ENCODE peak calls at places on chromosomes 6 and 20, in eight cellular contexts. One of them, this sample, is unnamed.

GRCh38 chr6:64012351-64013060 is 376.9 kb downstream of the PHF3 start:
- DNase-seq in astrocyte of the spinal cord: peak
- DNase-seq in upper lobe of right lung: no peak
- DNase-seq in cardiac fibroblast: peak
- DNase-seq in lower leg skin: no peak
- DNase-seq in HCT116: no peak
- DNase-seq in lower lobe of right lung: no peak
- DNase-seq in uterus: no peak
- DNase-seq in this sample: no peak

GRCh38 chr20:37383229-37383989 is 37.5 kb downstream of the SRC start:
- DNase-seq in astrocyte of the spinal cord: peak
- DNase-seq in upper lobe of right lung: peak
- DNase-seq in cardiac fibroblast: peak
- DNase-seq in lower leg skin: no peak
- DNase-seq in HCT116: peak
- DNase-seq in lower lobe of right lung: no peak
- DNase-seq in uterus: peak
- DNase-seq in this sample: peak

GRCh38 chr20:63945921-63946920 is 10.0 kb downstream of the UCKL1 start:
- DNase-seq in astrocyte of the spinal cord: no peak
- DNase-seq in upper lobe of right lung: no peak
- DNase-seq in cardiac fibroblast: no peak
- DNase-seq in lower leg skin: no peak
- DNase-seq in HCT116: no peak
- DNase-seq in lower lobe of right lung: no peak
- DNase-seq in uterus: no peak
- DNase-seq in this sample: no peak

GRCh38 chr20:57663241-57663640 is 43.0 kb upstream of the ZBP1 start:
- DNase-seq in astrocyte of the spinal cord: no peak
- DNase-seq in upper lobe of right lung: peak
- DNase-seq in cardiac fibroblast: no peak
- DNase-seq in lower leg skin: peak
- DNase-seq in HCT116: no peak
- DNase-seq in lower lobe of right lung: peak
- DNase-seq in uterus: peak
- DNase-seq in this sample: no peak

GRCh38 chr6:53862517-53863457 is 68.0 kb downstream of the LRRC1 start:
- DNase-seq in astrocyte of the spinal cord: peak
- DNase-seq in upper lobe of right lung: no peak
- DNase-seq in cardiac fibroblast: peak
- DNase-seq in lower leg skin: no peak
- DNase-seq in HCT116: no peak
- DNase-seq in lower lobe of right lung: no peak
- DNase-seq in uterus: no peak
- DNase-seq in this sample: no peak

GRCh38 chr20:16942702-16943101 is 194.5 kb downstream of the OTOR start:
- DNase-seq in astrocyte of the spinal cord: no peak
- DNase-seq in upper lobe of right lung: no peak
- DNase-seq in cardiac fibroblast: no peak
- DNase-seq in lower leg skin: no peak
- DNase-seq in HCT116: no peak
- DNase-seq in lower lobe of right lung: no peak
- DNase-seq in uterus: no peak
- DNase-seq in this sample: no peak

GRCh38 chr20:25540273-25540672 is 45.1 kb downstream of the NINL start:
- DNase-seq in astrocyte of the spinal cord: peak
- DNase-seq in upper lobe of right lung: no peak
- DNase-seq in cardiac fibroblast: peak
- DNase-seq in lower leg skin: peak
- DNase-seq in HCT116: peak
- DNase-seq in lower lobe of right lung: no peak
- DNase-seq in uterus: no peak
- DNase-seq in this sample: no peak

GRCh38 chr6:42418739-42419138 is 33.0 kb downstream of the TRERF1 start:
- DNase-seq in astrocyte of the spinal cord: no peak
- DNase-seq in upper lobe of right lung: no peak
- DNase-seq in cardiac fibroblast: no peak
- DNase-seq in lower leg skin: no peak
- DNase-seq in HCT116: no peak
- DNase-seq in lower lobe of right lung: no peak
- DNase-seq in uterus: no peak
- DNase-seq in this sample: no peak

GRCh38 chr20:58656825-58657224 is 5.7 kb downstream of the STX16 start:
- DNase-seq in astrocyte of the spinal cord: no peak
- DNase-seq in upper lobe of right lung: no peak
- DNase-seq in cardiac fibroblast: no peak
- DNase-seq in lower leg skin: no peak
- DNase-seq in HCT116: no peak
- DNase-seq in lower lobe of right lung: no peak
- DNase-seq in uterus: no peak
- DNase-seq in this sample: no peak

GRCh38 chr20:29742699-29743100 is 1514.8 kb upstream of the DEFB115 start:
- DNase-seq in astrocyte of the spinal cord: no peak
- DNase-seq in upper lobe of right lung: peak
- DNase-seq in cardiac fibroblast: no peak
- DNase-seq in lower leg skin: no peak
- DNase-seq in HCT116: no peak
- DNase-seq in lower lobe of right lung: no peak
- DNase-seq in uterus: no peak
- DNase-seq in this sample: no peak

GRCh38 chr6:33175436-33176069 is 16.7 kb downstream of the COL11A2 start:
- DNase-seq in astrocyte of the spinal cord: no peak
- DNase-seq in upper lobe of right lung: peak
- DNase-seq in cardiac fibroblast: no peak
- DNase-seq in lower leg skin: no peak
- DNase-seq in HCT116: no peak
- DNase-seq in lower lobe of right lung: no peak
- DNase-seq in uterus: no peak
- DNase-seq in this sample: no peak

GRCh38 chr6:42520786-42521607 is 42.8 kb upstream of the UBR2 start:
- DNase-seq in astrocyte of the spinal cord: peak
- DNase-seq in upper lobe of right lung: no peak
- DNase-seq in cardiac fibroblast: peak
- DNase-seq in lower leg skin: no peak
- DNase-seq in HCT116: peak
- DNase-seq in lower lobe of right lung: no peak
- DNase-seq in uterus: no peak
- DNase-seq in this sample: no peak

GRCh38 chr20:8156603-8157079 is 24.6 kb downstream of the PLCB1 start:
- DNase-seq in astrocyte of the spinal cord: peak
- DNase-seq in upper lobe of right lung: no peak
- DNase-seq in cardiac fibroblast: peak
- DNase-seq in lower leg skin: no peak
- DNase-seq in HCT116: peak
- DNase-seq in lower lobe of right lung: no peak
- DNase-seq in uterus: no peak
- DNase-seq in this sample: no peak

GRCh38 chr6:112298816-112299281 is 44.5 kb upstream of the LAMA4 start:
- DNase-seq in astrocyte of the spinal cord: peak
- DNase-seq in upper lobe of right lung: no peak
- DNase-seq in cardiac fibroblast: peak
- DNase-seq in lower leg skin: no peak
- DNase-seq in HCT116: peak
- DNase-seq in lower lobe of right lung: no peak
- DNase-seq in uterus: no peak
- DNase-seq in this sample: peak

GRCh38 chr6:89067796-89068195 is 12.8 kb upstream of the PNRC1 start:
- DNase-seq in astrocyte of the spinal cord: no peak
- DNase-seq in upper lobe of right lung: no peak
- DNase-seq in cardiac fibroblast: no peak
- DNase-seq in lower leg skin: no peak
- DNase-seq in HCT116: no peak
- DNase-seq in lower lobe of right lung: no peak
- DNase-seq in uterus: no peak
- DNase-seq in this sample: no peak

GRCh38 chr20:48038703-48039102 is 253.4 kb upstream of the SULF2 start:
- DNase-seq in astrocyte of the spinal cord: no peak
- DNase-seq in upper lobe of right lung: no peak
- DNase-seq in cardiac fibroblast: no peak
- DNase-seq in lower leg skin: no peak
- DNase-seq in HCT116: no peak
- DNase-seq in lower lobe of right lung: no peak
- DNase-seq in uterus: no peak
- DNase-seq in this sample: no peak

DNA sequence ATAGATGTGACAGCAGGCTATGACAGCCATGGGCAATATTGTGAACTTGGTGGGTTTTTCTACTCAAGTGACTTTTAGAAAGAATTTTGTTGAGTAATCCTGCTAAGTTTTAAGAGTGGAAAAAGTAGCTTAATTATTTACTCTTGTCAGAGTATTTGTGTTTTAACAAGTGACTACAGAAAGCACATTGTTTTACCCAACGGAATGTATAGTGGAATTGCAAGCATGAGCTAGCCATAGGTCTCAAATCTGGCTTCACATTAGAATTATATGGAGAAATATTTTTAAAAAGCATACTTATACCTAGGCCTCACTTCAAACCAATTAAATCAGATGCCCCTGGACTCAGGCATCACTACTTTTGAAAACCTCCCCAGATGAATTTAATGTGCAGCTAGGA is 35.5 kb upstream of the GOPC start:
- DNase-seq in astrocyte of the spinal cord: no peak
- DNase-seq in upper lobe of right lung: no peak
- DNase-seq in cardiac fibroblast: no peak
- DNase-seq in lower leg skin: no peak
- DNase-seq in HCT116: no peak
- DNase-seq in lower lobe of right lung: no peak
- DNase-seq in uterus: no peak
- DNase-seq in this sample: no peak
- TF ChIP-seq CTCF in astrocyte of the spinal cord: no peak
- TF ChIP-seq CTCF in upper lobe of right lung: no peak
- TF ChIP-seq CTCF in cardiac fibroblast: no peak
- TF ChIP-seq CTCF in lower leg skin: no peak
- TF ChIP-seq CTCF in HCT116: no peak
- TF ChIP-seq CTCF in lower lobe of right lung: no peak
- TF ChIP-seq CTCF in uterus: no peak
- TF ChIP-seq CTCF in this sample: no peak

DNA sequence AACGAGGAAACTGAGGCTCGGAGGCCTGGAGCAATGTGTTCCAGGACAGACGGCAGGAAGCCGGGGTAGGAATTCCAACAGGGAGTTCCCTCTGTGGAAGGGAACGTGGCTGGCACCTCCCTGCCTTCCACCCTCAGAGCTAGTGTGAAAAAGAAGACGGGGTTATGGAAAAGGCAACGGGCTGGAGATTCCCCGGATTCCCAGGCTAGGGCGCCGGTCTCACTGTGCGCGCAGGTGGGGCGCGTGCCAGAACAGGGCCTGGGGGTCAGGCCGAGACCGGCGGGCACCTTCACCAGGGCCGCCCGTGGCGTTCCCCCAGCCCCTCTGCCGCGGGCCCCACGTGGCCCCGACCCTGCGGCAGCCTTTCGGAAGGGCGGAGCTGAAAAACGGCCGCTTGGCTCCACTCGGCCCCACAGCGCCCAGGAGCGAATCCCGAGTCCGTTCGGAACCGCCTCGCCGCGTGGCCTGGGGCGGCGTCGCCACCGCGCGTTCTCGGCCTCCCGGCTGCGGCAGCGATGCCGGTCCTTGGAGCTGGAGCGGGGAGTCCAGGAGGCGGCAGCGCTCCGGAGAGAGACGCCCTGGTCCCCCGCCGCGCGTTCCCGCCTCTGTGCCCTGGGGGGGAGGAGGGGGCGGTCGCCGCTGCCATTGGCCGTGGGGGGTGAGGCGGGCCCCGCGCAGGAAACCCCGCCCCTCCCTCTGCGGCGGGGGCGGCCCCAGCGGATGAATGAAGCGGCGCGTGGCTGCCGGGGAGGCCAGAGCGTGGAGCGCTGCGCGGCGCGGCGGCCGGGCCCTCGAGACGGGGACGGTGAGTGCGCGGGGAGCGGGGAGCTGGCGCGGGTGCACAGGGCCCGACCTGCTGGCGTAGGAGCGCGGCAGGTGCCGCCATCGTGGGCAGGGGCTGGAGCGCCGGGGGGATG is at the start of gene SLCO4A1:
- DNase-seq in astrocyte of the spinal cord: peak
- DNase-seq in upper lobe of right lung: peak
- DNase-seq in cardiac fibroblast: peak
- DNase-seq in lower leg skin: peak
- DNase-seq in HCT116: peak
- DNase-seq in lower lobe of right lung: peak
- DNase-seq in uterus: peak
- DNase-seq in this sample: no peak
- H3K4me3 ChIP-seq in astrocyte of the spinal cord: peak
- H3K4me3 ChIP-seq in upper lobe of right lung: peak
- H3K4me3 ChIP-seq in cardiac fibroblast: peak
- H3K4me3 ChIP-seq in lower leg skin: peak
- H3K4me3 ChIP-seq in HCT116: peak
- H3K4me3 ChIP-seq in lower lobe of right lung: peak
- H3K4me3 ChIP-seq in uterus: peak
- H3K4me3 ChIP-seq in this sample: peak

GRCh38 chr6:140784573-140784972 is 1348.2 kb upstream of the GJE1 start:
- DNase-seq in astrocyte of the spinal cord: no peak
- DNase-seq in upper lobe of right lung: no peak
- DNase-seq in cardiac fibroblast: peak
- DNase-seq in lower leg skin: no peak
- DNase-seq in HCT116: no peak
- DNase-seq in lower lobe of right lung: no peak
- DNase-seq in uterus: no peak
- DNase-seq in this sample: no peak

GRCh38 chr6:140794544-140794943 is 1338.2 kb upstream of the GJE1 start:
- DNase-seq in astrocyte of the spinal cord: no peak
- DNase-seq in upper lobe of right lung: no peak
- DNase-seq in cardiac fibroblast: no peak
- DNase-seq in lower leg skin: no peak
- DNase-seq in HCT116: no peak
- DNase-seq in lower lobe of right lung: no peak
- DNase-seq in uterus: no peak
- DNase-seq in this sample: no peak

GRCh38 chr6:140790109-140790508 is 1342.6 kb upstream of the GJE1 start:
- DNase-seq in astrocyte of the spinal cord: no peak
- DNase-seq in upper lobe of right lung: no peak
- DNase-seq in cardiac fibroblast: no peak
- DNase-seq in lower leg skin: no peak
- DNase-seq in HCT116: no peak
- DNase-seq in lower lobe of right lung: no peak
- DNase-seq in uterus: no peak
- DNase-seq in this sample: no peak

DNA sequence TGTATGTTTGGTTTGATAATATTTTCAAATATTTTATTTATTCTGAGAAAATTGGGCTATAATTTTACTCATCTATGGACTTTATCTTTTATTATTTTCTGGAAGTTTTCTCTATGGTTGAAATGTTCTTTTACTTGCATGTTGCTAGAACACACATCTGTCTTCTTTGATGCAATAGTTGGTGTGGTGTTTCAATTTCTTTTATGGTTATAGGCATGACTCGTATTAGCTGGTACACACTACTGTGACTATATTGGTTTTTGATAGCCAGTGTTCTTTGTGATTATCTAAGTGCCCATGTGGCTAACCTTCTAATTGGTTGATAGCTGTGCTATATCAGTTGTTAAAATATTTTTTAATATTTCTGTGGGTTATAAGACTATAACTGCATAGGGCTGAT is 1343.3 kb upstream of the GJE1 start:
- DNase-seq in astrocyte of the spinal cord: no peak
- DNase-seq in upper lobe of right lung: no peak
- DNase-seq in cardiac fibroblast: peak
- DNase-seq in lower leg skin: no peak
- DNase-seq in HCT116: no peak
- DNase-seq in lower lobe of right lung: no peak
- DNase-seq in uterus: no peak
- DNase-seq in this sample: no peak
- TF ChIP-seq CTCF in astrocyte of the spinal cord: no peak
- TF ChIP-seq CTCF in upper lobe of right lung: no peak
- TF ChIP-seq CTCF in cardiac fibroblast: no peak
- TF ChIP-seq CTCF in lower leg skin: no peak
- TF ChIP-seq CTCF in HCT116: no peak
- TF ChIP-seq CTCF in lower lobe of right lung: no peak
- TF ChIP-seq CTCF in uterus: no peak
- TF ChIP-seq CTCF in this sample: no peak

GRCh38 chr6:118913161-118913560 is 19.2 kb downstream of the ASF1A start:
- DNase-seq in astrocyte of the spinal cord: no peak
- DNase-seq in upper lobe of right lung: no peak
- DNase-seq in cardiac fibroblast: no peak
- DNase-seq in lower leg skin: no peak
- DNase-seq in HCT116: no peak
- DNase-seq in lower lobe of right lung: no peak
- DNase-seq in uterus: no peak
- DNase-seq in this sample: no peak
- H3K4me3 ChIP-seq in astrocyte of the spinal cord: no peak
- H3K4me3 ChIP-seq in upper lobe of right lung: no peak
- H3K4me3 ChIP-seq in cardiac fibroblast: no peak
- H3K4me3 ChIP-seq in lower leg skin: no peak
- H3K4me3 ChIP-seq in HCT116: no peak
- H3K4me3 ChIP-seq in lower lobe of right lung: no peak
- H3K4me3 ChIP-seq in uterus: no peak
- H3K4me3 ChIP-seq in this sample: no peak